ENCODE peak calls at places on chromosomes 11 and 22, in nine cellular contexts. One of them, this sample, is unnamed.

GRCh38 chr11:116576523-116576922 is 196.3 kb downstream of the BUD13 start:
- DNase-seq in activated CD8-positive, alpha-beta memory T cell treated with anti-CD3 and anti-CD28 coated beads for 48 hours: no peak
- DNase-seq in activated T-helper 1 cell treated with anti-CD3 and anti-CD28 coated beads, Interleukin-12 subunit alpha, Interleukin-12 subunit beta, Interleukin-2, Interleukin-4 antibody, amounts not matched to agents 30 ng/mL and 10 ng/mL and 1 ng/mL, durations not matched to agents 14 hours and 24 hours and 36 hours: no peak
- DNase-seq in stimulated activated CD8-positive, alpha-beta memory T cell treated with anti-CD3 and anti-CD28 coated beads, Interleukin-15, amount 100 ng/mL, for 1 hour: no peak
- DNase-seq in lower lobe of right lung: no peak
- DNase-seq in activated T-cell treated with anti-CD3 and anti-CD28 coated beads for 24 hours: no peak
- DNase-seq in lower leg skin: no peak
- DNase-seq in naive thymus-derived CD8-positive, alpha-beta T cell: no peak
- DNase-seq in astrocyte of the spinal cord: no peak
- DNase-seq in this sample: no peak

GRCh38 chr11:119026970-119027369 is 3.7 kb downstream of the SLC37A4 start:
- DNase-seq in activated CD8-positive, alpha-beta memory T cell treated with anti-CD3 and anti-CD28 coated beads for 48 hours: no peak
- DNase-seq in activated T-helper 1 cell treated with anti-CD3 and anti-CD28 coated beads, Interleukin-12 subunit alpha, Interleukin-12 subunit beta, Interleukin-2, Interleukin-4 antibody, amounts not matched to agents 30 ng/mL and 10 ng/mL and 1 ng/mL, durations not matched to agents 14 hours and 24 hours and 36 hours: no peak
- DNase-seq in stimulated activated CD8-positive, alpha-beta memory T cell treated with anti-CD3 and anti-CD28 coated beads, Interleukin-15, amount 100 ng/mL, for 1 hour: no peak
- DNase-seq in lower lobe of right lung: no peak
- DNase-seq in activated T-cell treated with anti-CD3 and anti-CD28 coated beads for 24 hours: no peak
- DNase-seq in lower leg skin: no peak
- DNase-seq in naive thymus-derived CD8-positive, alpha-beta T cell: no peak
- DNase-seq in astrocyte of the spinal cord: no peak
- DNase-seq in this sample: no peak

GRCh38 chr22:45552580-45553332 is 50.1 kb downstream of the FBLN1 start:
- DNase-seq in activated CD8-positive, alpha-beta memory T cell treated with anti-CD3 and anti-CD28 coated beads for 48 hours: no peak
- DNase-seq in activated T-helper 1 cell treated with anti-CD3 and anti-CD28 coated beads, Interleukin-12 subunit alpha, Interleukin-12 subunit beta, Interleukin-2, Interleukin-4 antibody, amounts not matched to agents 30 ng/mL and 10 ng/mL and 1 ng/mL, durations not matched to agents 14 hours and 24 hours and 36 hours: no peak
- DNase-seq in stimulated activated CD8-positive, alpha-beta memory T cell treated with anti-CD3 and anti-CD28 coated beads, Interleukin-15, amount 100 ng/mL, for 1 hour: no peak
- DNase-seq in lower lobe of right lung: peak; percentile 82
- DNase-seq in activated T-cell treated with anti-CD3 and anti-CD28 coated beads for 24 hours: no peak
- DNase-seq in lower leg skin: no peak
- DNase-seq in naive thymus-derived CD8-positive, alpha-beta T cell: no peak
- DNase-seq in astrocyte of the spinal cord: peak; percentile 83
- DNase-seq in this sample: peak; percentile 85

GRCh38 chr11:47860526-47860925 is 12.4 kb upstream of the NUP160 start:
- DNase-seq in activated CD8-positive, alpha-beta memory T cell treated with anti-CD3 and anti-CD28 coated beads for 48 hours: no peak
- DNase-seq in activated T-helper 1 cell treated with anti-CD3 and anti-CD28 coated beads, Interleukin-12 subunit alpha, Interleukin-12 subunit beta, Interleukin-2, Interleukin-4 antibody, amounts not matched to agents 30 ng/mL and 10 ng/mL and 1 ng/mL, durations not matched to agents 14 hours and 24 hours and 36 hours: no peak
- DNase-seq in stimulated activated CD8-positive, alpha-beta memory T cell treated with anti-CD3 and anti-CD28 coated beads, Interleukin-15, amount 100 ng/mL, for 1 hour: no peak
- DNase-seq in lower lobe of right lung: no peak
- DNase-seq in activated T-cell treated with anti-CD3 and anti-CD28 coated beads for 24 hours: no peak
- DNase-seq in lower leg skin: no peak
- DNase-seq in naive thymus-derived CD8-positive, alpha-beta T cell: no peak
- DNase-seq in astrocyte of the spinal cord: no peak
- DNase-seq in this sample: no peak

GRCh38 chr11:67015048-67015447 is 7.9 kb upstream of the SYT12 start:
- DNase-seq in activated CD8-positive, alpha-beta memory T cell treated with anti-CD3 and anti-CD28 coated beads for 48 hours: no peak
- DNase-seq in activated T-helper 1 cell treated with anti-CD3 and anti-CD28 coated beads, Interleukin-12 subunit alpha, Interleukin-12 subunit beta, Interleukin-2, Interleukin-4 antibody, amounts not matched to agents 30 ng/mL and 10 ng/mL and 1 ng/mL, durations not matched to agents 14 hours and 24 hours and 36 hours: no peak
- DNase-seq in stimulated activated CD8-positive, alpha-beta memory T cell treated with anti-CD3 and anti-CD28 coated beads, Interleukin-15, amount 100 ng/mL, for 1 hour: no peak
- DNase-seq in lower lobe of right lung: no peak
- DNase-seq in activated T-cell treated with anti-CD3 and anti-CD28 coated beads for 24 hours: no peak
- DNase-seq in lower leg skin: no peak
- DNase-seq in naive thymus-derived CD8-positive, alpha-beta T cell: no peak
- DNase-seq in astrocyte of the spinal cord: no peak
- DNase-seq in this sample: no peak

GRCh38 chr11:120830092-120830491 is 193.8 kb upstream of the TBCEL start:
- DNase-seq in activated CD8-positive, alpha-beta memory T cell treated with anti-CD3 and anti-CD28 coated beads for 48 hours: no peak
- DNase-seq in activated T-helper 1 cell treated with anti-CD3 and anti-CD28 coated beads, Interleukin-12 subunit alpha, Interleukin-12 subunit beta, Interleukin-2, Interleukin-4 antibody, amounts not matched to agents 30 ng/mL and 10 ng/mL and 1 ng/mL, durations not matched to agents 14 hours and 24 hours and 36 hours: no peak
- DNase-seq in stimulated activated CD8-positive, alpha-beta memory T cell treated with anti-CD3 and anti-CD28 coated beads, Interleukin-15, amount 100 ng/mL, for 1 hour: no peak
- DNase-seq in lower lobe of right lung: no peak
- DNase-seq in activated T-cell treated with anti-CD3 and anti-CD28 coated beads for 24 hours: no peak
- DNase-seq in lower leg skin: no peak
- DNase-seq in naive thymus-derived CD8-positive, alpha-beta T cell: no peak
- DNase-seq in astrocyte of the spinal cord: no peak
- DNase-seq in this sample: no peak

GRCh38 chr11:34358666-34359547 is 1.1 kb upstream of the ABTB2 start:
- DNase-seq in activated CD8-positive, alpha-beta memory T cell treated with anti-CD3 and anti-CD28 coated beads for 48 hours: peak; percentile 23
- DNase-seq in activated T-helper 1 cell treated with anti-CD3 and anti-CD28 coated beads, Interleukin-12 subunit alpha, Interleukin-12 subunit beta, Interleukin-2, Interleukin-4 antibody, amounts not matched to agents 30 ng/mL and 10 ng/mL and 1 ng/mL, durations not matched to agents 14 hours and 24 hours and 36 hours: peak; percentile 65
- DNase-seq in stimulated activated CD8-positive, alpha-beta memory T cell treated with anti-CD3 and anti-CD28 coated beads, Interleukin-15, amount 100 ng/mL, for 1 hour: peak; percentile 52
- DNase-seq in lower lobe of right lung: peak; percentile 82
- DNase-seq in activated T-cell treated with anti-CD3 and anti-CD28 coated beads for 24 hours: peak; percentile 69
- DNase-seq in lower leg skin: peak; percentile 80
- DNase-seq in naive thymus-derived CD8-positive, alpha-beta T cell: peak; percentile 70
- DNase-seq in astrocyte of the spinal cord: peak; percentile 86
- DNase-seq in this sample: peak; percentile 79

GRCh38 chr11:122267602-122268001 is 151.6 kb upstream of the BLID start:
- DNase-seq in activated CD8-positive, alpha-beta memory T cell treated with anti-CD3 and anti-CD28 coated beads for 48 hours: no peak
- DNase-seq in activated T-helper 1 cell treated with anti-CD3 and anti-CD28 coated beads, Interleukin-12 subunit alpha, Interleukin-12 subunit beta, Interleukin-2, Interleukin-4 antibody, amounts not matched to agents 30 ng/mL and 10 ng/mL and 1 ng/mL, durations not matched to agents 14 hours and 24 hours and 36 hours: no peak
- DNase-seq in stimulated activated CD8-positive, alpha-beta memory T cell treated with anti-CD3 and anti-CD28 coated beads, Interleukin-15, amount 100 ng/mL, for 1 hour: no peak
- DNase-seq in lower lobe of right lung: no peak
- DNase-seq in activated T-cell treated with anti-CD3 and anti-CD28 coated beads for 24 hours: no peak
- DNase-seq in lower leg skin: no peak
- DNase-seq in naive thymus-derived CD8-positive, alpha-beta T cell: no peak
- DNase-seq in astrocyte of the spinal cord: peak; percentile 26
- DNase-seq in this sample: no peak

GRCh38 chr11:97140885-97141494 is 751.2 kb downstream of the JRKL start:
- DNase-seq in activated CD8-positive, alpha-beta memory T cell treated with anti-CD3 and anti-CD28 coated beads for 48 hours: no peak
- DNase-seq in activated T-helper 1 cell treated with anti-CD3 and anti-CD28 coated beads, Interleukin-12 subunit alpha, Interleukin-12 subunit beta, Interleukin-2, Interleukin-4 antibody, amounts not matched to agents 30 ng/mL and 10 ng/mL and 1 ng/mL, durations not matched to agents 14 hours and 24 hours and 36 hours: no peak
- DNase-seq in stimulated activated CD8-positive, alpha-beta memory T cell treated with anti-CD3 and anti-CD28 coated beads, Interleukin-15, amount 100 ng/mL, for 1 hour: no peak
- DNase-seq in lower lobe of right lung: no peak
- DNase-seq in activated T-cell treated with anti-CD3 and anti-CD28 coated beads for 24 hours: no peak
- DNase-seq in lower leg skin: no peak
- DNase-seq in naive thymus-derived CD8-positive, alpha-beta T cell: no peak
- DNase-seq in astrocyte of the spinal cord: no peak
- DNase-seq in this sample: no peak

GRCh38 chr11:67732045-67732787 is 57.8 kb upstream of the ALDH3B2 start:
- DNase-seq in activated CD8-positive, alpha-beta memory T cell treated with anti-CD3 and anti-CD28 coated beads for 48 hours: peak; percentile 16
- DNase-seq in activated T-helper 1 cell treated with anti-CD3 and anti-CD28 coated beads, Interleukin-12 subunit alpha, Interleukin-12 subunit beta, Interleukin-2, Interleukin-4 antibody, amounts not matched to agents 30 ng/mL and 10 ng/mL and 1 ng/mL, durations not matched to agents 14 hours and 24 hours and 36 hours: no peak
- DNase-seq in stimulated activated CD8-positive, alpha-beta memory T cell treated with anti-CD3 and anti-CD28 coated beads, Interleukin-15, amount 100 ng/mL, for 1 hour: peak; percentile 27
- DNase-seq in lower lobe of right lung: no peak
- DNase-seq in activated T-cell treated with anti-CD3 and anti-CD28 coated beads for 24 hours: peak; percentile 35
- DNase-seq in lower leg skin: no peak
- DNase-seq in naive thymus-derived CD8-positive, alpha-beta T cell: peak; percentile 27
- DNase-seq in astrocyte of the spinal cord: no peak
- DNase-seq in this sample: no peak

GRCh38 chr22:38016182-38017078 is 32.1 kb upstream of the SOX10 start:
- DNase-seq in activated CD8-positive, alpha-beta memory T cell treated with anti-CD3 and anti-CD28 coated beads for 48 hours: no peak
- DNase-seq in activated T-helper 1 cell treated with anti-CD3 and anti-CD28 coated beads, Interleukin-12 subunit alpha, Interleukin-12 subunit beta, Interleukin-2, Interleukin-4 antibody, amounts not matched to agents 30 ng/mL and 10 ng/mL and 1 ng/mL, durations not matched to agents 14 hours and 24 hours and 36 hours: no peak
- DNase-seq in stimulated activated CD8-positive, alpha-beta memory T cell treated with anti-CD3 and anti-CD28 coated beads, Interleukin-15, amount 100 ng/mL, for 1 hour: no peak
- DNase-seq in lower lobe of right lung: no peak
- DNase-seq in activated T-cell treated with anti-CD3 and anti-CD28 coated beads for 24 hours: no peak
- DNase-seq in lower leg skin: no peak
- DNase-seq in naive thymus-derived CD8-positive, alpha-beta T cell: no peak
- DNase-seq in astrocyte of the spinal cord: no peak
- DNase-seq in this sample: peak; percentile 73

GRCh38 chr11:98434296-98434695 is 586.5 kb upstream of the CNTN5 start:
- DNase-seq in activated CD8-positive, alpha-beta memory T cell treated with anti-CD3 and anti-CD28 coated beads for 48 hours: no peak
- DNase-seq in activated T-helper 1 cell treated with anti-CD3 and anti-CD28 coated beads, Interleukin-12 subunit alpha, Interleukin-12 subunit beta, Interleukin-2, Interleukin-4 antibody, amounts not matched to agents 30 ng/mL and 10 ng/mL and 1 ng/mL, durations not matched to agents 14 hours and 24 hours and 36 hours: no peak
- DNase-seq in stimulated activated CD8-positive, alpha-beta memory T cell treated with anti-CD3 and anti-CD28 coated beads, Interleukin-15, amount 100 ng/mL, for 1 hour: no peak
- DNase-seq in lower lobe of right lung: no peak
- DNase-seq in activated T-cell treated with anti-CD3 and anti-CD28 coated beads for 24 hours: no peak
- DNase-seq in lower leg skin: no peak
- DNase-seq in naive thymus-derived CD8-positive, alpha-beta T cell: no peak
- DNase-seq in astrocyte of the spinal cord: no peak
- DNase-seq in this sample: no peak

GRCh38 chr22:49532831-49533802 is 294.6 kb downstream of the BRD1 start:
- DNase-seq in activated CD8-positive, alpha-beta memory T cell treated with anti-CD3 and anti-CD28 coated beads for 48 hours: no peak
- DNase-seq in activated T-helper 1 cell treated with anti-CD3 and anti-CD28 coated beads, Interleukin-12 subunit alpha, Interleukin-12 subunit beta, Interleukin-2, Interleukin-4 antibody, amounts not matched to agents 30 ng/mL and 10 ng/mL and 1 ng/mL, durations not matched to agents 14 hours and 24 hours and 36 hours: no peak
- DNase-seq in stimulated activated CD8-positive, alpha-beta memory T cell treated with anti-CD3 and anti-CD28 coated beads, Interleukin-15, amount 100 ng/mL, for 1 hour: no peak
- DNase-seq in lower lobe of right lung: no peak
- DNase-seq in activated T-cell treated with anti-CD3 and anti-CD28 coated beads for 24 hours: no peak
- DNase-seq in lower leg skin: no peak
- DNase-seq in naive thymus-derived CD8-positive, alpha-beta T cell: no peak
- DNase-seq in astrocyte of the spinal cord: no peak
- DNase-seq in this sample: no peak

GRCh38 chr11:126754850-126755426 is 245.6 kb downstream of the KIRREL3 start:
- DNase-seq in activated CD8-positive, alpha-beta memory T cell treated with anti-CD3 and anti-CD28 coated beads for 48 hours: no peak
- DNase-seq in activated T-helper 1 cell treated with anti-CD3 and anti-CD28 coated beads, Interleukin-12 subunit alpha, Interleukin-12 subunit beta, Interleukin-2, Interleukin-4 antibody, amounts not matched to agents 30 ng/mL and 10 ng/mL and 1 ng/mL, durations not matched to agents 14 hours and 24 hours and 36 hours: no peak
- DNase-seq in stimulated activated CD8-positive, alpha-beta memory T cell treated with anti-CD3 and anti-CD28 coated beads, Interleukin-15, amount 100 ng/mL, for 1 hour: no peak
- DNase-seq in lower lobe of right lung: no peak
- DNase-seq in activated T-cell treated with anti-CD3 and anti-CD28 coated beads for 24 hours: no peak
- DNase-seq in lower leg skin: no peak
- DNase-seq in naive thymus-derived CD8-positive, alpha-beta T cell: no peak
- DNase-seq in astrocyte of the spinal cord: no peak
- DNase-seq in this sample: no peak

GRCh38 chr22:38107692-38108515 is 2.6 kb downstream of the BAIAP2L2 start:
- DNase-seq in activated CD8-positive, alpha-beta memory T cell treated with anti-CD3 and anti-CD28 coated beads for 48 hours: no peak
- DNase-seq in activated T-helper 1 cell treated with anti-CD3 and anti-CD28 coated beads, Interleukin-12 subunit alpha, Interleukin-12 subunit beta, Interleukin-2, Interleukin-4 antibody, amounts not matched to agents 30 ng/mL and 10 ng/mL and 1 ng/mL, durations not matched to agents 14 hours and 24 hours and 36 hours: no peak
- DNase-seq in stimulated activated CD8-positive, alpha-beta memory T cell treated with anti-CD3 and anti-CD28 coated beads, Interleukin-15, amount 100 ng/mL, for 1 hour: no peak
- DNase-seq in lower lobe of right lung: peak; percentile 30
- DNase-seq in activated T-cell treated with anti-CD3 and anti-CD28 coated beads for 24 hours: no peak
- DNase-seq in lower leg skin: no peak
- DNase-seq in naive thymus-derived CD8-positive, alpha-beta T cell: no peak
- DNase-seq in astrocyte of the spinal cord: no peak
- DNase-seq in this sample: no peak

GRCh38 chr22:19122752-19123492 is 710 bp upstream of the DGCR2 start:
- DNase-seq in activated CD8-positive, alpha-beta memory T cell treated with anti-CD3 and anti-CD28 coated beads for 48 hours: no peak
- DNase-seq in activated T-helper 1 cell treated with anti-CD3 and anti-CD28 coated beads, Interleukin-12 subunit alpha, Interleukin-12 subunit beta, Interleukin-2, Interleukin-4 antibody, amounts not matched to agents 30 ng/mL and 10 ng/mL and 1 ng/mL, durations not matched to agents 14 hours and 24 hours and 36 hours: no peak
- DNase-seq in stimulated activated CD8-positive, alpha-beta memory T cell treated with anti-CD3 and anti-CD28 coated beads, Interleukin-15, amount 100 ng/mL, for 1 hour: no peak
- DNase-seq in lower lobe of right lung: no peak
- DNase-seq in activated T-cell treated with anti-CD3 and anti-CD28 coated beads for 24 hours: no peak
- DNase-seq in lower leg skin: no peak
- DNase-seq in naive thymus-derived CD8-positive, alpha-beta T cell: no peak
- DNase-seq in astrocyte of the spinal cord: no peak
- DNase-seq in this sample: no peak